ENCODE peak calls at places on chromosomes 3 and 15, in six cellular contexts. O is H1, C is GM23338, S is heart right ventricle, R is H9, X is psoas muscle. M is an unnamed sample.

GRCh38 chr3:185460719-185461350 is 38.0 kb downstream of the TMEM41A start:
- DNase-seq in S (no peak), R (no peak), C (peak; percentile 63), X (no peak), O (no peak), M (no peak)

GRCh38 chr3:42071720-42072582 is 19.2 kb upstream of the TRAK1 start:
- DNase-seq in X (peak; percentile 87), R (peak; percentile 63), S (peak; percentile 71), C (peak; percentile 74), O (no peak), M (peak; percentile 81)

GRCh38 chr3:56858331-56858730 is 56.6 kb upstream of the ARHGEF3 start:
- DNase-seq in C (no peak), S (no peak), R (no peak), O (no peak), X (no peak), M (no peak)

GRCh38 chr15:55954862-55955605 is 38.4 kb downstream of the NEDD4 start:
- DNase-seq in S (no peak), X (no peak), C (no peak), O (no peak), R (no peak), M (no peak)

GRCh38 chr15:94739639-94740038 is 508.3 kb downstream of the MCTP2 start:
- DNase-seq in O (no peak), C (no peak), R (no peak), S (no peak), X (no peak), M (no peak)

GRCh38 chr3:46090161-46090591 is 62.9 kb upstream of the XCR1 start:
- DNase-seq in O (no peak), C (no peak), R (no peak), S (no peak), X (no peak), M (no peak)

GRCh38 chr3:135597855-135598254 is 367.7 kb upstream of the PPP2R3A start:
- DNase-seq in R (no peak), O (no peak), X (no peak), S (no peak), C (no peak), M (no peak)

GRCh38 chr3:188469228-188469885 is 315.4 kb downstream of the LPP start:
- DNase-seq in C (no peak), S (no peak), X (no peak), O (no peak), R (no peak), M (no peak)

GRCh38 chr3:113035387-113035982 is 44.7 kb downstream of the GTPBP8 start:
- DNase-seq in S (no peak), O (peak; percentile 55), X (no peak), C (peak; percentile 92), R (peak; percentile 53), M (no peak)

GRCh38 chr15:68404056-68404798 is 27.7 kb downstream of the ITGA11 start:
- DNase-seq in X (no peak), R (peak; percentile 7), C (no peak), S (no peak), O (peak; percentile 33), M (no peak)

GRCh38 chr3:184872200-184872599 is 60.2 kb downstream of the VPS8 start:
- DNase-seq in X (no peak), S (no peak), R (no peak), C (no peak), O (no peak), M (no peak)

GRCh38 chr3:30342319-30343060 is 263.9 kb upstream of the TGFBR2 start:
- DNase-seq in O (no peak), S (no peak), C (no peak), X (no peak), R (no peak), M (no peak)

GRCh38 chr3:64321747-64322146 is 96.5 kb upstream of the PRICKLE2 start:
- DNase-seq in S (no peak), X (no peak), C (peak; percentile 31), R (peak; percentile 33), O (no peak), M (no peak)

GRCh38 chr3:35502699-35503098 is 136.6 kb upstream of the ARPP21 start:
- DNase-seq in C (no peak), O (no peak), R (no peak), S (no peak), X (no peak), M (no peak)

GRCh38 chr15:47326934-47327333 is 390.4 kb upstream of the SEMA6D start:
- DNase-seq in X (no peak), S (no peak), R (no peak), O (no peak), C (no peak), M (no peak)

GRCh38 chr3:40109641-40110490 is 199.6 kb upstream of the EIF1B start:
- DNase-seq in R (peak; percentile 55), C (peak; percentile 71), O (peak; percentile 51), S (no peak), X (no peak), M (no peak)

GRCh38 chr3:185537369-185537970 is 14.9 kb downstream of the LIPH start:
- DNase-seq in O (no peak), S (no peak), X (peak; percentile 58), R (no peak), C (peak; percentile 3), M (peak; percentile 41)

GRCh38 chr3:150074697-150075416 is 104.2 kb upstream of the PFN2 start:
- DNase-seq in S (no peak), C (no peak), O (no peak), X (no peak), R (no peak), M (no peak)

GRCh38 chr3:23916152-23916885 is 471 bp downstream of the NKIRAS1 start:
- DNase-seq in X (no peak), S (no peak), C (no peak), O (no peak), R (no peak), M (no peak)

GRCh38 chr15:91186892-91187644 is 87.0 kb downstream of the SV2B start:
- DNase-seq in S (no peak), X (no peak), C (peak; percentile 67), R (no peak), O (no peak), M (no peak)

GRCh38 chr3:115986555-115987207 is 363.4 kb downstream of the GAP43 start:
- DNase-seq in O (no peak), C (peak; percentile 80), X (no peak), S (no peak), R (peak; percentile 58), M (no peak)

GRCh38 chr15:63995789-63996188 is 50.5 kb downstream of the DAPK2 start:
- DNase-seq in O (no peak), X (no peak), R (no peak), C (no peak), S (no peak), M (no peak)

GRCh38 chr3:32366638-32367368 is 24.9 kb upstream of the CMTM7 start:
- DNase-seq in O (no peak), C (no peak), S (no peak), X (no peak), R (no peak), M (no peak)

GRCh38 chr3:73786346-73786807 is 161.6 kb upstream of the PDZRN3 start:
- DNase-seq in R (no peak), S (no peak), X (peak; percentile 83), O (no peak), C (no peak), M (no peak)

GRCh38 chr3:129576514-129577345 is 29.7 kb downstream of the PLXND1 start:
- DNase-seq in O (no peak), R (no peak), S (peak; percentile 58), C (no peak), X (no peak), M (peak; percentile 52)

GRCh38 chr15:38217788-38218609 is 34.6 kb upstream of the SPRED1 start:
- DNase-seq in R (no peak), C (no peak), X (no peak), S (no peak), O (no peak), M (no peak)

DNA sequence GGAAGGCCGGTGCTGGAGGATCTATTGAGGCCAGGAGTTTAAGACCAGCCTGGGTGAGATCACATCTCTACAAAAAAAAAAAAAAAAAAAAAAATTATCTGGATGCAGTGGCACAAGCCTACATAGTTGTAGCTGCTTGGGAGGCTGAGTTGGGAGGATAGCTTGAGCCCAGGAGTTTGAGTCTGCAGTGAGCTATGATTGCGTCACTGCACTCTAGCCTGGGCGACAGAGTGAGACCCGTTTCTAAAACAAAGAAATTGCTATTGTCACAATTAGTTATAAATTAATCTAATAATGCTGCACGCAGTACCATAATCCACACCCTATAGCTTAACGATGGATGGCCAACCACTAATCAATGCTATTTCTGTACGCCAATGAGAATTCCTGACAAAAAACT is 10.7 kb downstream of the FLNB start:
- DNase-seq in C (no peak), R (no peak), S (no peak), O (no peak), X (no peak), M (no peak)
- H3K27ac ChIP-seq in C (peak overlapping the region; percentile 99), R (no peak overlapping the region), S (peak overlapping the region; percentile 63), O (no peak overlapping the region), X (no peak overlapping the region), M (no peak overlapping the region)

GRCh38 chr15:57421110-57421509 is 44.8 kb downstream of the CGNL1 start:
- DNase-seq in R (no peak), S (no peak), C (no peak), X (no peak), O (no peak), M (no peak)

GRCh38 chr15:57421540-57421939 is 45.2 kb downstream of the CGNL1 start:
- DNase-seq in O (peak; percentile 33), R (no peak), S (no peak), X (no peak), C (no peak), M (no peak)

GRCh38 chr15:57419335-57419734 is 43.0 kb downstream of the CGNL1 start:
- DNase-seq in R (no peak), O (no peak), X (no peak), S (no peak), C (no peak), M (no peak)

GRCh38 chr15:57415559-57415958 is 39.3 kb downstream of the CGNL1 start:
- DNase-seq in S (peak; percentile 73), X (peak; percentile 86), O (no peak), C (no peak), R (no peak), M (peak; percentile 84)

GRCh38 chr15:57418640-57419039 is 42.3 kb downstream of the CGNL1 start:
- DNase-seq in X (no peak), R (no peak), C (no peak), S (no peak), O (peak; percentile 34), M (no peak)
- TF ChIP-seq CTCF in X (no peak), R (no peak), C (no peak), S (no peak), O (no peak), M (no peak)

GRCh38 chr15:48962662-48963523 is 826 bp downstream of the SHC4 start:
- DNase-seq in O (peak; percentile 73), R (peak; percentile 59), S (peak; percentile 31), X (peak; percentile 74), C (peak; percentile 67), M (peak; percentile 43)
- H3K27ac ChIP-seq in O (no peak overlapping the region), R (no peak overlapping the region), S (peak overlapping the region; percentile 29), X (peak overlapping the region; percentile 21), C (no peak overlapping the region), M (peak overlapping the region; percentile 74)

DNA sequence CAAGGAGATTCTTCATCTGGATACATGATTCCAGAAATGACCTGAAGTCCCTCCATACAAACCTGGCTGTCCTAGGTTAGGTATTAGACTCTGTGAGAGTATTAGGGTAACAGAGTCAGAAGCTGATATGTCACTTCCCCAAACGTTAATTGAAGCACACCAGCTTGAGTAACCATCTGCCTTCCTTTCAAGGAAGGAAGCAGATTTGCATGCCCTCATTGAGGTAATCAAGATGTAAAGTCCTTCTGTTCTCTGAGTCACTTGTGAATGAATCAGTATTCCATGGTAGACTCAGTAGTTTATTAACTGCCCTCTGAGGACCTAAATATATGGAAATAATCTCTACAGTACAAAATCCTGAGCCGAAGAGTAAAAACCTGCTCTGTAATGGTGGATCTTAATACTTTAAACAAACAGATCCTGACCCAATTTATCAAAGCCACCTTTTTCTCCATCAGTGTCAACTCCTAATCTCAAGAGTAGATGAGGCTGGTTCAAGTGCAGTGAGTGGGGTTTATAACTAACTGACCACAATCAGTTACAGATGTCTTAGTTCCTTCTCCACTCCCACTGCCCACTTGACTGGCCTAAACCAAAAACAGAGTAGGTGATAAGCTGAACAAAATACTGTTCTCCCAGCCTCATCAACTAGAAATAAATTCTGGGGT is 246.2 kb upstream of the CHRM5 start:
- DNase-seq in O (no peak), S (no peak), X (no peak), R (no peak), C (no peak), M (no peak)
- TF ChIP-seq CTCF in O (no peak), S (no peak), X (no peak), R (no peak), C (no peak), M (no peak)